ENCODE peak calls at places on chromosome 16, in ten cellular contexts. M is NCI-H510A; P is NT2/D1; W is left ventricle myocardium inferior; C is NCI-H69; D is nucleus accumbens; S is heart left ventricle; N is naive thymus-derived CD4-positive, alpha-beta T cell; R is stimulated activated CD8-positive, alpha-beta memory T cell treated with anti-CD3 and anti-CD28 coated beads, Interleukin-15, amount 100 ng/mL, for 1 hour; F is thoracic aorta. A is an unnamed sample.

GRCh38 chr16:80932725-80933124 is 74.0 kb downstream of the CMC2 start:
- DNase-seq in M (no peak), P (no peak), W (peak), C (no peak), D (no peak), S (peak), N (no peak), R (no peak), F (peak), A (peak)

GRCh38 chr16:66524601-66525164 is 25.2 kb downstream of the TK2 start:
- DNase-seq in M (no peak), P (no peak), W (peak), C (no peak), D (no peak), S (peak), N (no peak), R (no peak), F (no peak), A (no peak)

GRCh38 chr16:814974-815373 is 14.4 kb upstream of the GNG13 start:
- DNase-seq in M (no peak), P (no peak), W (no peak), C (no peak), D (no peak), S (no peak), N (no peak), R (no peak), F (no peak), A (peak)

GRCh38 chr16:5516115-5516514 is 418.5 kb upstream of the EEF2KMT start:
- DNase-seq in M (no peak), P (no peak), W (no peak), C (no peak), D (no peak), S (no peak), N (no peak), R (no peak), F (no peak), A (no peak)

GRCh38 chr16:80684136-80684765 is 120.1 kb downstream of the CDYL2 start:
- DNase-seq in M (no peak), P (no peak), W (no peak), C (no peak), D (no peak), S (no peak), N (no peak), R (no peak), F (no peak), A (no peak)

GRCh38 chr16:87729266-87729954 is 36.4 kb downstream of the KLHDC4 start:
- DNase-seq in M (no peak), P (no peak), W (no peak), C (no peak), D (no peak), S (peak), N (no peak), R (no peak), F (no peak), A (no peak)

GRCh38 chr16:29699324-29700219 is 20.6 kb downstream of the QPRT start:
- DNase-seq in M (no peak), P (no peak), W (no peak), C (peak), D (no peak), S (no peak), N (no peak), R (no peak), F (no peak), A (no peak)

GRCh38 chr16:3027983-3028715 is 4.3 kb downstream of the THOC6 start:
- DNase-seq in M (no peak), P (no peak), W (peak), C (peak), D (peak), S (peak), N (peak), R (peak), F (no peak), A (peak)

GRCh38 chr16:29842732-29843346 is 20.2 kb downstream of the CDIPT start:
- DNase-seq in M (no peak), P (no peak), W (no peak), C (no peak), D (no peak), S (no peak), N (no peak), R (no peak), F (no peak), A (no peak)

GRCh38 chr16:57185446-57185944 is 344 bp downstream of the PSME3IP1 start:
- DNase-seq in M (no peak), P (peak), W (peak), C (peak), D (peak), S (peak), N (no peak), R (peak), F (peak), A (peak)

GRCh38 chr16:86761117-86761971 is 183.0 kb downstream of the FOXL1 start:
- DNase-seq in M (no peak), P (peak), W (peak), C (peak), D (no peak), S (peak), N (peak), R (peak), F (peak), A (peak)

GRCh38 chr16:29765167-29766032 is 12.7 kb upstream of the ZG16 start:
- DNase-seq in M (peak), P (no peak), W (no peak), C (peak), D (no peak), S (no peak), N (no peak), R (no peak), F (no peak), A (no peak)

GRCh38 chr16:3542153-3542550 is 35.1 kb downstream of the NLRC3 start:
- DNase-seq in M (no peak), P (no peak), W (no peak), C (peak), D (no peak), S (no peak), N (no peak), R (no peak), F (no peak), A (no peak)

GRCh38 chr16:58098207-58099096 is 30.7 kb downstream of the CFAP20 start:
- DNase-seq in M (no peak), P (no peak), W (no peak), C (peak), D (no peak), S (no peak), N (no peak), R (no peak), F (no peak), A (peak)

GRCh38 chr16:89171216-89172170 is at the start of gene CDH15:
- DNase-seq in M (peak), P (peak), W (peak), C (peak), D (peak), S (peak), N (peak), R (peak), F (peak), A (peak)

GRCh38 chr16:67805718-67806427 is 487 bp downstream of the RANBP10 start:
- DNase-seq in M (no peak), P (no peak), W (no peak), C (peak), D (no peak), S (no peak), N (no peak), R (no peak), F (no peak), A (no peak)

GRCh38 chr16:85333744-85334640 is 221.7 kb upstream of the CIBAR2 start:
- DNase-seq in M (no peak), P (no peak), W (no peak), C (no peak), D (no peak), S (no peak), N (no peak), R (no peak), F (no peak), A (no peak)

GRCh38 chr16:58243528-58244004 is 45.7 kb upstream of the CSNK2A2 start:
- DNase-seq in M (no peak), P (no peak), W (no peak), C (peak), D (no peak), S (no peak), N (no peak), R (no peak), F (no peak), A (no peak)

GRCh38 chr16:2296662-2297505 is 29.0 kb upstream of the RNPS1 start:
- DNase-seq in M (no peak), P (no peak), W (no peak), C (peak), D (no peak), S (no peak), N (no peak), R (no peak), F (no peak), A (peak)

GRCh38 chr16:4200000-4200780 is 41.7 kb downstream of the SRL start:
- DNase-seq in M (peak), P (no peak), W (peak), C (peak), D (peak), S (peak), N (peak), R (no peak), F (no peak), A (peak)

GRCh38 chr16:66954097-66954659 is 6.9 kb upstream of the CES3 start:
- DNase-seq in M (peak), P (peak), W (peak), C (peak), D (peak), S (peak), N (peak), R (peak), F (peak), A (peak)

GRCh38 chr16:53817117-53817516 is 113.2 kb downstream of the FTO start:
- DNase-seq in M (no peak), P (no peak), W (no peak), C (no peak), D (no peak), S (no peak), N (no peak), R (no peak), F (no peak), A (peak)

GRCh38 chr16:15575293-15576049 is 67.5 kb downstream of the MARF1 start:
- DNase-seq in M (no peak), P (no peak), W (no peak), C (no peak), D (no peak), S (no peak), N (no peak), R (no peak), F (no peak), A (no peak)

GRCh38 chr16:57940382-57940966 is 30.5 kb downstream of the CNGB1 start:
- DNase-seq in M (no peak), P (no peak), W (no peak), C (no peak), D (no peak), S (no peak), N (no peak), R (no peak), F (no peak), A (no peak)

GRCh38 chr16:26263406-26263805 is 571.6 kb downstream of the HS3ST4 start:
- DNase-seq in M (peak), P (no peak), W (no peak), C (no peak), D (no peak), S (no peak), N (no peak), R (no peak), F (no peak), A (no peak)

GRCh38 chr16:49183911-49184310 is 97.7 kb downstream of the CBLN1 start:
- DNase-seq in M (peak), P (peak), W (no peak), C (peak), D (no peak), S (no peak), N (no peak), R (no peak), F (no peak), A (no peak)

GRCh38 chr16:20023190-20023589 is 50.5 kb downstream of the GPR139 start:
- DNase-seq in M (no peak), P (no peak), W (no peak), C (no peak), D (no peak), S (no peak), N (no peak), R (no peak), F (no peak), A (peak)

GRCh38 chr16:79298476-79299153 is 301.9 kb downstream of the MAF start:
- DNase-seq in M (no peak), P (no peak), W (no peak), C (no peak), D (no peak), S (no peak), N (no peak), R (no peak), F (no peak), A (no peak)

GRCh38 chr16:80319181-80319580 is 221.6 kb upstream of the DYNLRB2 start:
- DNase-seq in M (no peak), P (no peak), W (no peak), C (no peak), D (no peak), S (no peak), N (no peak), R (no peak), F (no peak), A (no peak)

GRCh38 chr16:526181-527014 is 1.1 kb upstream of the CAPN15 start:
- DNase-seq in M (no peak), P (no peak), W (peak), C (peak), D (no peak), S (no peak), N (peak), R (no peak), F (no peak), A (peak)

GRCh38 chr16:12337776-12338655 is 361.5 kb downstream of the SNX29 start:
- DNase-seq in M (no peak), P (no peak), W (no peak), C (no peak), D (no peak), S (no peak), N (no peak), R (no peak), F (no peak), A (no peak)

GRCh38 chr16:1650131-1650530 is 27.9 kb upstream of the JPT2 start:
- DNase-seq in M (no peak), P (no peak), W (no peak), C (no peak), D (no peak), S (no peak), N (no peak), R (no peak), F (no peak), A (peak)

GRCh38 chr16:2167081-2167638 is 11.6 kb downstream of the TRAF7 start:
- DNase-seq in M (no peak), P (no peak), W (no peak), C (no peak), D (no peak), S (no peak), N (no peak), R (no peak), F (no peak), A (no peak)